ENCODE peak calls at places on chromosomes 11 and 22, in ten cellular contexts. J is CD8-positive, alpha-beta T cell; K is heart left ventricle; P is GM23248; G is aorta; S is WERI-Rb-1; O is pancreas; X is PC-3; Z is gastrocnemius medialis; E is psoas muscle. A is an unnamed sample.

GRCh38 chr11:118841469-118842222 is 42.0 kb upstream of the CXCR5 start:
- DNase-seq in J (peak; percentile 14), Z (no peak), K (no peak), G (no peak), E (no peak), X (no peak), P (no peak), O (no peak), S (no peak), A (no peak)

GRCh38 chr11:59754859-59755700 is at the start of gene STX3:
- DNase-seq in K (peak; percentile 73), O (peak; percentile 87), S (peak; percentile 84), X (peak; percentile 79), J (peak; percentile 72), P (peak; percentile 76), G (peak; percentile 91), E (peak; percentile 75), Z (peak; percentile 34), A (peak; percentile 70)

GRCh38 chr22:39253427-39254070 is 8.8 kb upstream of the PDGFB start:
- DNase-seq in E (peak; percentile 73), J (peak; percentile 27), S (no peak), K (peak; percentile 82), P (peak; percentile 95), O (peak; percentile 89), X (peak; percentile 82), Z (peak; percentile 87), G (peak; percentile 87), A (peak; percentile 79)

GRCh38 chr11:90134420-90135003 is at the start of gene NAALAD2:
- DNase-seq in S (peak; percentile 81), P (peak; percentile 66), G (peak; percentile 77), E (peak; percentile 39), Z (peak; percentile 3), O (peak; percentile 53), X (no peak), J (no peak), K (peak; percentile 58), A (peak; percentile 48)

GRCh38 chr22:42683599-42684283 is 34.5 kb upstream of the CYB5R3 start:
- DNase-seq in Z (no peak), K (peak; percentile 90), J (no peak), X (no peak), P (peak; percentile 70), O (no peak), E (peak; percentile 76), S (no peak), G (peak; percentile 90), A (peak; percentile 76)

GRCh38 chr11:10304495-10305261 is at the start of gene ADM:
- DNase-seq in O (peak; percentile 87), G (peak; percentile 96), K (peak; percentile 93), E (peak; percentile 93), Z (peak; percentile 78), J (peak; percentile 34), P (peak; percentile 96), X (peak; percentile 94), S (peak; percentile 87), A (peak; percentile 94)

GRCh38 chr11:2477936-2478335 is 33.1 kb downstream of the KCNQ1 start:
- DNase-seq in J (no peak), G (no peak), P (no peak), X (no peak), E (no peak), K (no peak), O (peak; percentile 15), S (no peak), Z (no peak), A (no peak)

GRCh38 chr11:86499723-86500129 is 125.0 kb downstream of the CCDC81 start:
- DNase-seq in J (no peak), E (no peak), O (no peak), S (no peak), X (peak; percentile 13), K (no peak), G (no peak), P (no peak), Z (no peak), A (no peak)

DNA sequence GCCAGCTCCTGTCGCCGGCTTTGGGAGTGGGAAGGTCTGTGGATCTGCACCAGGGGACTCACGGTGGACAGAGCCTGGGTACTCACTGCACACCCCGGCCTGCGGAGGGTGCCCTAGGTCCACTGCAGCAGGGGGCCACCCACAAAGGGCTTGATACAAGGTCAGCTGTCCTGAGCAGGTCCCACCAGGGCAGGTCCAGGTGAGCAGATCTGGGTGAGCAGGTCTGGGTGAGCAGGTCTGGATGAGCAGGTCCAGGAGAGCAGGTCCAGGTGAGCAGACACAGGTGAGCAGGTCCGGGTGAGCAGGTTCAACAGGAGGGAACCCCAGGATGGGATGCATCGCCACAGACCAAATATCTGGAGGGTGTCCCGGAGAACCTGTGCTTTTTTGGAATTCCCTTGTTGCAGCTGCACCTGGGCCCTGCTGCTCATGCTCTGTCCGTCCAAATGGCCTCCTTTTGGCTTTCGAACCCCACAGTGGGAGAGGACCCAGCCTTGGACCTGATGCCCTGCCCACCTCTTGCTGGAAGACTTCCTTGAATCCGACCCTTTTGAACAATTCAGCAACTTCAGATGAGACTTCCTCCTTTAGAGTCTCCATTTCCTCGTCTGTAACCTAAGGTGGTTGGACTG is 485.3 kb downstream of the TBC1D22A start:
- DNase-seq in G (no peak), E (no peak), K (no peak), O (no peak), X (no peak), J (no peak), S (peak; percentile 16), P (no peak), Z (no peak), A (no peak)
- H3K9me3 ChIP-seq in G (no peaks in the 10 kb centered on the region), E (no peaks in the 10 kb centered on the region), K (peaks cover 4% of the 10 kb centered on the region), O (no peaks in the 10 kb centered on the region), X (no peaks in the 10 kb centered on the region), J (no peaks in the 10 kb centered on the region), S (no peaks in the 10 kb centered on the region), P (peaks cover 1% of the 10 kb centered on the region), Z (no peaks in the 10 kb centered on the region), A (peaks cover 3% of the 10 kb centered on the region)

DNA sequence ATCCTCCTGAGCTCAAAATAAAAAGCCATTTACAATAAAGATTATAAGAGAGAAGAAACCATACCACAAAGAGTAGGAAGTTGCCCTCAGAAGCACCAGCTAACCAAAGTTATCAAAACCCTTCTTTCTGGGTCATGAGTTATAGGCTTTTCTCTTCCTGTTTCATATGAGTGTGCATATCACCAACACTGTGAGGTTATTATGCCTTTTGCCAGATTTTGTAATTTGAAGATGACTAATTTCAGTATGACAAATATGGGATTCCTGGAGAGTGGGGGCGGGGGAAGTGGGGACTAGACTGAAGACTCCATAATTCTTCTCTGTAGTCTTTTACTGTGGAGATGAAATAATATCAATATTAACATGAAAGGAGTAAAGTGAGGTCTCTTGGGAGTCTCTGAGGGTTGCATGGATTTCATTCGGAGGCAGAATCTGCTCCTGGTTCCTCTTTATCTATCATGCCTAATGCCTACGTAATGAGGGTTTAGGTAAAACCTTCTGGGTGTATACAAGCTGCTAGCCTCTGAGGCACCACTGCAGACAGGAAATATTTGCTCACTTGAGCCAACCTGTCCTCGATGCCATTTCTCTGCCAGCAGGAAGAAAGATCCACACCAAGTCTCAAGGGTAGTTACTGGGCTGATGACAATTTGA is 2.1 kb downstream of the LPXN start:
- DNase-seq in O (no peak), P (peak; percentile 95), S (no peak), E (peak; percentile 67), X (peak; percentile 96), G (peak; percentile 81), Z (peak; percentile 22), K (peak; percentile 50), J (peak; percentile 70), A (peak; percentile 80)
- H3K4me3 ChIP-seq in O (no peak overlapping the region), P (peak overlapping the region; percentile 97), S (no peak overlapping the region), E (peak overlapping the region; percentile 9), X (peak overlapping the region; percentile 57), G (no peak overlapping the region), Z (no peak overlapping the region), K (peak overlapping the region; percentile 56), J (peak overlapping the region; percentile 76), A (peak overlapping the region; percentile 20)

GRCh38 chr22:47332246-47332980 is 570.0 kb downstream of the TBC1D22A start:
- DNase-seq in X (no peak), G (no peak), Z (no peak), E (no peak), K (no peak), O (no peak), P (no peak), S (no peak), J (no peak), A (no peak)

GRCh38 chr22:47329727-47330653 is 567.5 kb downstream of the TBC1D22A start:
- DNase-seq in S (no peak), Z (no peak), X (no peak), P (no peak), E (no peak), K (no peak), G (no peak), J (no peak), O (no peak), A (peak; percentile 9)

GRCh38 chr22:47334596-47334995 is 572.1 kb downstream of the TBC1D22A start:
- DNase-seq in S (no peak), O (no peak), E (no peak), Z (no peak), X (no peak), J (no peak), G (no peak), P (no peak), K (no peak), A (no peak)

GRCh38 chr22:47333625-47334024 is 571.2 kb downstream of the TBC1D22A start:
- DNase-seq in E (no peak), K (no peak), S (no peak), G (no peak), X (peak; percentile 42), J (no peak), P (peak; percentile 14), O (no peak), Z (no peak), A (peak; percentile 86)

GRCh38 chr22:47331750-47332149 is 569.3 kb downstream of the TBC1D22A start:
- DNase-seq in G (no peak), O (no peak), E (no peak), K (no peak), X (no peak), Z (no peak), S (no peak), P (no peak), J (no peak), A (no peak)
- H3K9me3 ChIP-seq in G (peaks cover 3% of the 10 kb centered on the region), O (no peaks in the 10 kb centered on the region), E (peaks cover 6% of the 10 kb centered on the region), K (no peaks in the 10 kb centered on the region), X (no peaks in the 10 kb centered on the region), Z (no peaks in the 10 kb centered on the region), S (no peaks in the 10 kb centered on the region), P (no peaks in the 10 kb centered on the region), J (no peaks in the 10 kb centered on the region), A (peaks cover 7% of the 10 kb centered on the region)

GRCh38 chr22:17260950-17261349 is 41.7 kb upstream of the ADA2 start:
- DNase-seq in X (no peak), E (no peak), Z (no peak), K (no peak), G (no peak), J (no peak), P (no peak), O (no peak), S (no peak), A (no peak)

GRCh38 chr22:17260291-17260690 is 41.1 kb upstream of the ADA2 start:
- DNase-seq in X (no peak), Z (no peak), P (no peak), O (no peak), J (no peak), K (no peak), S (no peak), E (no peak), G (no peak), A (no peak)

GRCh38 chr22:17257578-17257977 is 38.3 kb upstream of the ADA2 start:
- DNase-seq in J (no peak), G (no peak), E (no peak), P (no peak), S (no peak), O (no peak), Z (no peak), K (no peak), X (no peak), A (no peak)

GRCh38 chr22:17258015-17258827 is 39.0 kb upstream of the ADA2 start:
- DNase-seq in G (no peak), O (peak; percentile 91), P (peak; percentile 15), J (peak; percentile 10), K (peak; percentile 72), E (peak; percentile 59), Z (peak; percentile 86), S (peak; percentile 69), X (peak; percentile 2), A (peak; percentile 35)

GRCh38 chr22:17257091-17257490 is 37.9 kb upstream of the ADA2 start:
- DNase-seq in E (no peak), S (no peak), K (no peak), P (no peak), O (no peak), J (no peak), G (no peak), Z (no peak), X (no peak), A (no peak)
- H3K4me3 ChIP-seq in E (peak overlapping the region; percentile 50), S (no peak overlapping the region), K (no peak overlapping the region), P (no peak overlapping the region), O (peak overlapping the region; percentile 39), J (no peak overlapping the region), G (no peak overlapping the region), Z (no peak overlapping the region), X (no peak overlapping the region), A (no peak overlapping the region)

A was measured in MG63.